ENCODE peak calls at places on chromosomes 11 and 22, in six cellular contexts. G is CD4-positive, alpha-beta memory T cell; Q is uterus; Y is IMR-90; I is neuronal stem cell; B is Peyer's patch. K is an unnamed sample.

GRCh38 chr11:102244681-102245409 is 72.4 kb upstream of the BIRC3 start:
- DNase-seq in G (no peak), Q (no peak), Y (peak), I (no peak), B (no peak), K (no peak)

GRCh38 chr22:46583571-46583970 is 36.6 kb upstream of the GRAMD4 start:
- DNase-seq in G (no peak), Q (no peak), Y (no peak), I (no peak), B (peak), K (no peak)

GRCh38 chr11:76245720-76246119 is 39.4 kb upstream of the WNT11 start:
- DNase-seq in G (no peak), Q (no peak), Y (no peak), I (no peak), B (peak), K (no peak)

GRCh38 chr11:106271686-106272085 is 194.2 kb downstream of the AASDHPPT start:
- DNase-seq in G (no peak), Q (no peak), Y (peak), I (no peak), B (no peak), K (no peak)

GRCh38 chr11:112400615-112401014 is 140.0 kb upstream of the PLET1 start:
- DNase-seq in G (no peak), Q (no peak), Y (no peak), I (no peak), B (no peak), K (no peak)

GRCh38 chr22:19448076-19448607 is 631 bp upstream of the C22orf39 start:
- DNase-seq in G (no peak), Q (no peak), Y (peak), I (no peak), B (peak), K (peak)

GRCh38 chr11:123457187-123457770 is 27.2 kb downstream of the GRAMD1B start:
- DNase-seq in G (peak), Q (no peak), Y (no peak), I (no peak), B (no peak), K (peak)

GRCh38 chr11:18492888-18493287 is 33.9 kb downstream of the TSG101 start:
- DNase-seq in G (no peak), Q (no peak), Y (no peak), I (no peak), B (no peak), K (no peak)

GRCh38 chr11:34609187-34609751 is 11.6 kb upstream of the EHF start:
- DNase-seq in G (no peak), Q (no peak), Y (no peak), I (no peak), B (no peak), K (no peak)

GRCh38 chr11:34613015-34613414 is 7.9 kb upstream of the EHF start:
- DNase-seq in G (no peak), Q (no peak), Y (no peak), I (no peak), B (no peak), K (no peak)

GRCh38 chr11:34610324-34611041 is 10.4 kb upstream of the EHF start:
- DNase-seq in G (no peak), Q (no peak), Y (no peak), I (no peak), B (no peak), K (no peak)

GRCh38 chr11:34606326-34607120 is 14.4 kb upstream of the EHF start:
- DNase-seq in G (no peak), Q (no peak), Y (no peak), I (no peak), B (no peak), K (no peak)

GRCh38 chr11:34609850-34610249 is 11.0 kb upstream of the EHF start:
- DNase-seq in G (no peak), Q (no peak), Y (no peak), I (no peak), B (no peak), K (no peak)
- H3K27ac ChIP-seq in G (no peak), Q (no peak), Y (no peak), I (no peak), B (no peak), K (no peak)

GRCh38 chr11:119116601-119117000 is 4.8 kb upstream of the HINFP start:
- DNase-seq in G (no peak), Q (no peak), Y (no peak), I (no peak), B (no peak), K (no peak)
- H3K27ac ChIP-seq in G (peak), Q (no peak), Y (no peak), I (no peak), B (no peak), K (no peak)

DNA sequence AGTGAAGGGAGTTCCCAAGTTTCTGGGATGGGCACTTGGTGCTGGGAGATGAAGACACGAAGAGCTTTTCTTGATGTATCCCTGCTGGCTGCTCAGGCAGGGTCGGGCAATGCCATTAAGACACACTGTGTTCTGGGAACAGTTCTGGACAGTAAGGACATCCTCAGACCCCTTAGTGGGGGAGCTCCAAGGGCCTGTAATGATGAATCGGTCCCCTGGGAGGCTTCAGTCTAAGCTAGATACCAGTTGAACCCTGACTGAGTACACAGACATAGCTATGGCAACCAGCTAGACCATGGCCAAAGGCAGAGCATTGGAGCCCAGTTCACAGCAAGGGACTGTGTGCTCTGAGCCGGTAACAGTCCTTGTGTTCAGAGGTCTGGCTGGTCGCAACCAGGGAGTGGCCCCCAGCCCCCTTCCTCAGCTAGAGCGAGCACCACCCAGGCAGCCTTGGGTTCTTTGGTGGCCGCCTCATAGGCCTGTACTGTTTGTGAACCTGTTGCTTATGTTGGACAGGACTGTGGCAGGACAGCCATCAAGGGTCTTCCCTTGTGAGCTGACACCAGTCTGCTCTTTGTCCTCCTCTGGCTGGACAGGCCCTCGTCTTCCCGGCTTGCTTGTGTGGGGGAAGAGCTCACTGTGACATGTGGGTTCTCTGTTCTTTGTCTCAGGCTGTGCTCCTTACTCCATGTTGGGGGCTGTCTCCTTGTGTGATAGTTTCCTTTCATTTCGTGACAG is 25.0 kb downstream of the MED15 start:
- DNase-seq in G (no peak), Q (no peak), Y (no peak), I (no peak), B (no peak), K (no peak)
- H3K27ac ChIP-seq in G (no peak), Q (peak), Y (peak), I (peak), B (peak), K (peak)

GRCh38 chr22:32527756-32528155 is 53.1 kb downstream of the FBXO7 start:
- DNase-seq in G (no peak), Q (no peak), Y (no peak), I (no peak), B (no peak), K (no peak)
- H3K27ac ChIP-seq in G (no peak), Q (no peak), Y (no peak), I (no peak), B (no peak), K (no peak)

DNA sequence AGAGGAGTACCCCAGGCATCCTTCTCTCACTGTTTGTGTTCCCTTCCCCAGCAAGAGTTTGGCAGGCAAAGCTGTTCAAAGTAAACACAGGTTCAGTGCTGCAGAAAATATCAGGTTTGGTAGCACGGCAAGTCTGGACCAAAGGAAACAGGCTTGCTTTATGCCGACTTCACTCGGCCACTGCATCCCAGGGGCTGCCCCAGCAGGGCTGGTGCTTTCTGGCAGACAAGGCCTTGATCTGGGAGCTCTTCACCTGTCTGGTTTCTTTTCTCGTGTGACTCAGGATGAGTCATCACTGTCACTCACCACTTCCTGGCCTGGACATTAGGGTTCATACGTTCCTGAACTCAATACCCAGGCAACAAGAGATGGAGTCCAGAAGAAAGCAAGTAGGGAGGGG is 52.6 kb upstream of the NAV2 start:
- DNase-seq in G (no peak), Q (no peak), Y (peak), I (no peak), B (no peak), K (no peak)
- H3K27ac ChIP-seq in G (no peak), Q (no peak), Y (no peak), I (no peak), B (no peak), K (no peak)

DNA sequence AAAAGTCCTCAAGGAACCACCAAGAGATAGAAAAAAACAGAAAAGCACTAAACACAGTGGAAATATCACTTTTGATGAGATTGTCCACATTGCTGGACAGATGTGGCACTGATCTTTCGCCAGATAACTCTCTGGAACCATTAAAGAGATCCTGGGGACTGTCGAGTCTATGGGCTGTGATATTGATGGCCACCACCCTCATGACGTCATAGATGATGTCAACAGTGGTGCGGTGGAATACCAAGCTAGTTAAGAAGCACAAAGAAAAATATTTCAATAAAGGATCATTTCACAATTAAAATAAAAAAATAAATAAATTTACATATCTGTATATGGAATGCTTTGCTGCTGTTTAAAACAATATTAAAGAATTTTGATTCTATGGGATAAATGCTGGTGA is 45.5 kb downstream of the ARL14EP start:
- DNase-seq in G (no peak), Q (no peak), Y (no peak), I (no peak), B (no peak), K (no peak)
- H3K27ac ChIP-seq in G (no peak), Q (no peak), Y (no peak), I (no peak), B (no peak), K (no peak)

DNA sequence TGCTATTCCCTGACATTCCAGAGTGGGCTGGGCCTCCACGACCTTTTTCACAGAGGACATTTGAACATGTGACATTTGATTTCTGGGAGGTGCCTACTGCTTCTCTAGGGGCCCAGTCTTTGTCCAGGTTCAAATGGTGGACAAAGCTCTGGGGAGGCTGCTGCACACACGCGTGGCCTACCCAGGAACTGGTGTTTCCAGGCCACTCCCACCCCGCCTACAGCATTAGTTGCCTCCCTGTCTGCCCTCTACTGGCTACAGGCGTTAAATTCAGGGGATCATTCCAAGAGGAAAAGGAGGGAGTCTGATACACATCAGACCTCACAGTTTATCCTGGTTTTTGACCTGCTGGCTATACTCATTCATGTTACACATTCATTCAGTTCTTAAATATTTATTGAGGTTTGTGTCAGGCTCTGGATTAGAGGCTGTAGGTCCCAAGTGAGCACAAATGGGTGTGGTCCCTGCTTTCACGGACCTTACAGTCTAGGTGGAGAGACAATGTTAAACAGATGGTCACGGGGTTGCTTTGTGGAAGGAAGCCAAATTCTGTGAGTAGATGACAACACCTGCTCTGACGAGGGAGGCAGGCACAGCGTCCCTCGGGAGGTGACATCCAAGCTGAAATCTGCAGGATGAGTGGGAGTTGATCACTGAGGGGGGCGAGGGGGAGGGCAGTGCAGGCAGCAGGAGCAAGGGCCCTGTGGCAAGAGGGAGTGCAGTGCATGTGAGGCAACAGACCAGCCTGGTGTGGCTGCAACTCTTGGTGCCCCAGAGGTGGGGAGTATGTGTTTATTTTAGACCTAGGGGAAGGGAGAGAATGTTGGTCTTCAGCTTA is 11.8 kb downstream of the TUB start:
- DNase-seq in G (peak), Q (peak), Y (peak), I (no peak), B (no peak), K (peak)
- H3K27ac ChIP-seq in G (no peak), Q (no peak), Y (no peak), I (no peak), B (no peak), K (no peak)

GRCh38 chr11:27085605-27086004 is 45.0 kb downstream of the BBOX1 start:
- DNase-seq in G (no peak), Q (no peak), Y (no peak), I (no peak), B (no peak), K (no peak)

GRCh38 chr11:27083782-27084181 is 43.2 kb downstream of the BBOX1 start:
- DNase-seq in G (no peak), Q (no peak), Y (no peak), I (no peak), B (no peak), K (no peak)

GRCh38 chr11:27083241-27083640 is 42.6 kb downstream of the BBOX1 start:
- DNase-seq in G (no peak), Q (no peak), Y (no peak), I (no peak), B (no peak), K (no peak)

GRCh38 chr11:27085115-27085514 is 44.5 kb downstream of the BBOX1 start:
- DNase-seq in G (no peak), Q (no peak), Y (no peak), I (no peak), B (no peak), K (no peak)

GRCh38 chr11:27084407-27084985 is 43.9 kb downstream of the BBOX1 start:
- DNase-seq in G (no peak), Q (no peak), Y (peak), I (no peak), B (no peak), K (no peak)
- H3K27ac ChIP-seq in G (no peak), Q (no peak), Y (peak), I (no peak), B (no peak), K (no peak)

GRCh38 chr11:125299821-125300220 is 135.3 kb downstream of the PKNOX2 start:
- DNase-seq in G (no peak), Q (no peak), Y (no peak), I (no peak), B (no peak), K (no peak)

GRCh38 chr11:125303186-125303585 is 138.6 kb downstream of the PKNOX2 start:
- DNase-seq in G (no peak), Q (no peak), Y (no peak), I (no peak), B (no peak), K (no peak)

GRCh38 chr11:125299061-125299616 is 134.6 kb downstream of the PKNOX2 start:
- DNase-seq in G (no peak), Q (no peak), Y (no peak), I (no peak), B (no peak), K (no peak)

GRCh38 chr11:125300791-125301218 is 136.3 kb downstream of the PKNOX2 start:
- DNase-seq in G (no peak), Q (no peak), Y (peak), I (no peak), B (no peak), K (peak)

DNA sequence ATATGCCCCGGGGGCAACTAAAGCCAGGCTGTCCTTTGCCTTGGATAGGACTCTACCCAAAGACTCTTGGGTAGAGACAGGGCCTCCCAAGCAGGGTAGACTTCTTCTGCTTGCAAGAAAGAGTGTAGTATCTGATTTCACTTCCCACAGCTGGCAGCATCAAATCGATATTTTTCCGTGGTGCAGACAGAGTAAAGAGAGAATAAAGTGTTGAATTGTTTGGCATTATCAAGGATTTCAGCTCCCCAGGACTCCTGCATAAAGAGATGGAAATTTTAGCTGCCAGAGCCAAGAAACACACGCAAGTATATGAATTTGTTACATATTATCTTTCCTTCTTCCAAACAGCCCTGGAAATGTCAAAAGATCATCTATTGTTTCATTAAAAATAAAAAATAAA is 136.8 kb downstream of the PKNOX2 start:
- DNase-seq in G (no peak), Q (no peak), Y (no peak), I (no peak), B (no peak), K (peak)
- H3K27ac ChIP-seq in G (no peak), Q (no peak), Y (no peak), I (no peak), B (no peak), K (peak)

K was measured in testis.